ENCODE peak calls at places on chromosomes 12 and 14, in five cellular contexts. D, K, T, Z and V are unnamed samples.

GRCh38 chr12:105357162-105357691 is 26.7 kb downstream of the C12orf75 start:
- DNase-seq in Z (no peak), D (no peak), T (no peak), K (no peak), V (no peak)

GRCh38 chr12:12720052-12720451 is 2.9 kb downstream of the CDKN1B start:
- DNase-seq in T (no peak), Z (no peak), K (peak), D (no peak), V (peak)

GRCh38 chr12:32264995-32265394 is 134.4 kb upstream of the FGD4 start:
- DNase-seq in K (no peak), Z (no peak), D (peak), T (no peak), V (peak)

GRCh38 chr12:58915634-58916033 is 4.7 kb downstream of the LRIG3 start:
- DNase-seq in T (no peak), Z (peak), D (peak), K (peak), V (peak)

GRCh38 chr14:65585216-65585615 is 172.7 kb downstream of the FUT8 start:
- DNase-seq in D (no peak), Z (no peak), K (no peak), T (no peak), V (no peak)

GRCh38 chr12:110312581-110313360 is 31.7 kb downstream of the ATP2A2 start:
- DNase-seq in D (peak), K (no peak), T (no peak), Z (no peak), V (no peak)

GRCh38 chr14:59354666-59355065 is 110.5 kb downstream of the GPR135 start:
- DNase-seq in T (no peak), K (no peak), Z (no peak), D (peak), V (peak)

GRCh38 chr12:20030847-20031246 is 337.5 kb upstream of the PDE3A start:
- DNase-seq in D (no peak), K (peak), Z (no peak), T (no peak), V (no peak)

GRCh38 chr14:55129428-55130193 is 559 bp downstream of the LGALS3 start:
- DNase-seq in K (peak), Z (no peak), D (peak), T (peak), V (peak)

GRCh38 chr12:79422060-79422812 is 268.5 kb downstream of the PAWR start:
- DNase-seq in D (no peak), Z (no peak), T (no peak), K (peak), V (no peak)

GRCh38 chr12:51954465-51955361 is 3.2 kb downstream of the ACVR1B start:
- DNase-seq in D (no peak), Z (no peak), K (no peak), T (no peak), V (no peak)

GRCh38 chr12:7229741-7230140 is 40.3 kb downstream of the PEX5 start:
- DNase-seq in Z (no peak), K (no peak), T (no peak), D (no peak), V (no peak)

GRCh38 chr14:56809262-56810215 is 740 bp downstream of the OTX2 start:
- DNase-seq in D (no peak), T (no peak), Z (no peak), K (no peak), V (no peak)

GRCh38 chr12:43338848-43339526 is 213.0 kb downstream of the ADAMTS20 start:
- DNase-seq in T (no peak), D (peak), K (peak), Z (no peak), V (peak)

GRCh38 chr12:123388948-123389559 is 5.1 kb downstream of the KMT5A start:
- DNase-seq in T (no peak), D (no peak), Z (no peak), K (no peak), V (no peak)

GRCh38 chr14:40870252-40870651 is 736.4 kb upstream of the LRFN5 start:
- DNase-seq in T (no peak), K (no peak), Z (no peak), D (no peak), V (no peak)

GRCh38 chr14:71521238-71521637 is 411.0 kb upstream of the RGS6 start:
- DNase-seq in K (no peak), D (no peak), T (no peak), Z (no peak), V (no peak)

GRCh38 chr14:81625343-81625742 is 91.7 kb upstream of the SEL1L start:
- DNase-seq in Z (no peak), T (no peak), D (no peak), K (peak), V (peak)

GRCh38 chr12:6434205-6435180 is 10.3 kb upstream of the CD27 start:
- DNase-seq in K (no peak), Z (no peak), D (no peak), T (peak), V (peak)